ENCODE peak calls at places on chromosomes 4 and X, in five cellular contexts. T, E, I, L and U are unnamed samples.

GRCh38 chrX:138775501-138775900 is 64.0 kb upstream of the FGF13 start:
- DNase-seq in T (no peak), E (no peak), I (no peak), L (no peak), U (no peak)

GRCh38 chrX:148495156-148495555 is 5.3 kb upstream of the AFF2 start:
- DNase-seq in T (no peak), E (no peak), I (no peak), L (no peak), U (no peak)

GRCh38 chrX:133985164-133986007 is at the start of gene GPC3:
- DNase-seq in T (peak), E (no peak), I (peak), L (peak), U (peak)

GRCh38 chrX:143437439-143437838 is 79.8 kb downstream of the SPANXN3 start:
- DNase-seq in T (no peak), E (no peak), I (no peak), L (no peak), U (no peak)

GRCh38 chrX:154135458-154136229 is 8.4 kb upstream of the OPN1LW start:
- DNase-seq in T (peak), E (no peak), I (no peak), L (no peak), U (no peak)

GRCh38 chr4:2393353-2394270 is 24.8 kb downstream of the ZFYVE28 start:
- DNase-seq in T (peak), E (no peak), I (no peak), L (peak), U (no peak)

GRCh38 chrX:118074086-118074485 is 42.5 kb downstream of the KLHL13 start:
- DNase-seq in T (no peak), E (no peak), I (no peak), L (no peak), U (no peak)

GRCh38 chr4:26020896-26021295 is 106.9 kb downstream of the SMIM20 start:
- DNase-seq in T (no peak), E (no peak), I (no peak), L (no peak), U (no peak)

GRCh38 chr4:74453037-74453635 is 8.2 kb downstream of the AREG start:
- DNase-seq in T (no peak), E (no peak), I (no peak), L (peak), U (no peak)

GRCh38 chr4:7964890-7965662 is 25.4 kb upstream of the AFAP1 start:
- DNase-seq in T (no peak), E (no peak), I (no peak), L (peak), U (peak)